ENCODE peak calls at places on chromosomes 13 and 19, in eight cellular contexts. N is Calu3, D is left ventricle myocardium inferior, X is tibial artery, E is NCI-H1694, V is iris pigment epithelial cell, P is mesothelial cell of epicardium, C is SHP77. S is an unnamed sample.

GRCh38 chr13:42760949-42761348 is 20.4 kb upstream of the FAM216B start:
- DNase-seq in N (no peak), D (no peak), X (no peak), E (no peak), V (peak), P (no peak), C (no peak), S (no peak)

GRCh38 chr19:45403781-45404556 is 900 bp downstream of the PPP1R13L start:
- DNase-seq in N (peak), D (peak), X (no peak), E (peak), V (no peak), P (no peak), C (peak), S (peak)

GRCh38 chr19:1767464-1767933 is 14.2 kb downstream of the ONECUT3 start:
- DNase-seq in N (no peak), D (peak), X (no peak), E (no peak), V (no peak), P (no peak), C (no peak), S (peak)

GRCh38 chr19:51010066-51010795 is 8.8 kb upstream of the KLK8 start:
- DNase-seq in N (no peak), D (no peak), X (no peak), E (no peak), V (no peak), P (no peak), C (no peak), S (no peak)

GRCh38 chr19:17766543-17767131 is 15.4 kb downstream of the FCHO1 start:
- DNase-seq in N (peak), D (peak), X (peak), E (peak), V (peak), P (peak), C (peak), S (no peak)

GRCh38 chr19:49591731-49592485 is 926 bp downstream of the PRR12 start:
- DNase-seq in N (peak), D (peak), X (peak), E (peak), V (peak), P (peak), C (no peak), S (peak)

GRCh38 chr13:87122551-87122950 is 548.6 kb upstream of the SLITRK5 start:
- DNase-seq in N (no peak), D (no peak), X (no peak), E (no peak), V (peak), P (no peak), C (no peak), S (no peak)

GRCh38 chr19:43527860-43528622 is 1.0 kb upstream of the ETHE1 start:
- DNase-seq in N (no peak), D (no peak), X (peak), E (no peak), V (no peak), P (no peak), C (peak), S (no peak)

GRCh38 chr13:109529964-109530363 is 256.4 kb downstream of the IRS2 start:
- DNase-seq in N (no peak), D (no peak), X (no peak), E (no peak), V (no peak), P (no peak), C (no peak), S (no peak)

GRCh38 chr13:32261567-32261966 is 53.6 kb downstream of the ZAR1L start:
- DNase-seq in N (no peak), D (peak), X (peak), E (no peak), V (peak), P (no peak), C (peak), S (no peak)

GRCh38 chr13:21058361-21058760 is 3.0 kb downstream of the LATS2 start:
- DNase-seq in N (peak), D (no peak), X (no peak), E (no peak), V (peak), P (no peak), C (no peak), S (no peak)

GRCh38 chr19:31355330-31356289 is 6.4 kb upstream of the TSHZ3 start:
- DNase-seq in N (no peak), D (no peak), X (no peak), E (no peak), V (no peak), P (no peak), C (no peak), S (no peak)

GRCh38 chr13:88887045-88887662 is 1216.0 kb downstream of the SLITRK5 start:
- DNase-seq in N (no peak), D (no peak), X (no peak), E (no peak), V (no peak), P (no peak), C (no peak), S (no peak)

GRCh38 chr19:41928221-41928683 is at the start of gene ERFL:
- DNase-seq in N (no peak), D (no peak), X (no peak), E (no peak), V (no peak), P (no peak), C (no peak), S (peak)